ENCODE peak calls at places on chromosomes 12 and 14, in nine cellular contexts. One of them, this sample, is unnamed.

GRCh38 chr14:85254718-85255117 is 275.2 kb upstream of the FLRT2 start:
- DNase-seq in osteoblast: peak; percentile 13
- DNase-seq in GM13976: no peak
- DNase-seq in omental fat pad: no peak
- DNase-seq in PC-3: no peak
- DNase-seq in cardiac muscle cell: no peak
- DNase-seq in CD4-positive, alpha-beta T cell: no peak
- DNase-seq in HFFc6: no peak
- DNase-seq in cardiac fibroblast: no peak
- DNase-seq in this sample: no peak

GRCh38 chr14:69084023-69084422 is 68.9 kb downstream of the DCAF5 start:
- DNase-seq in HFFc6: no peak
- DNase-seq in cardiac fibroblast: no peak
- DNase-seq in cardiac muscle cell: no peak
- DNase-seq in CD4-positive, alpha-beta T cell: no peak
- DNase-seq in omental fat pad: no peak
- DNase-seq in GM13976: no peak
- DNase-seq in PC-3: no peak
- DNase-seq in osteoblast: no peak
- DNase-seq in this sample: no peak

GRCh38 chr12:106519587-106519986 is 63.2 kb upstream of the RFX4 start:
- DNase-seq in cardiac muscle cell: no peak
- DNase-seq in GM13976: no peak
- DNase-seq in cardiac fibroblast: peak; percentile 30
- DNase-seq in osteoblast: no peak
- DNase-seq in omental fat pad: no peak
- DNase-seq in PC-3: no peak
- DNase-seq in HFFc6: no peak
- DNase-seq in CD4-positive, alpha-beta T cell: no peak
- DNase-seq in this sample: no peak

GRCh38 chr14:101473045-101473729 is 88.1 kb upstream of the DIO3 start:
- DNase-seq in cardiac fibroblast: no peak
- DNase-seq in omental fat pad: peak; percentile 10
- DNase-seq in HFFc6: no peak
- DNase-seq in osteoblast: no peak
- DNase-seq in PC-3: no peak
- DNase-seq in GM13976: no peak
- DNase-seq in cardiac muscle cell: no peak
- DNase-seq in CD4-positive, alpha-beta T cell: no peak
- DNase-seq in this sample: no peak

GRCh38 chr12:48033451-48033850 is 29.2 kb upstream of the COL2A1 start:
- DNase-seq in CD4-positive, alpha-beta T cell: no peak
- DNase-seq in cardiac muscle cell: no peak
- DNase-seq in GM13976: no peak
- DNase-seq in osteoblast: no peak
- DNase-seq in PC-3: no peak
- DNase-seq in HFFc6: no peak
- DNase-seq in omental fat pad: no peak
- DNase-seq in cardiac fibroblast: no peak
- DNase-seq in this sample: no peak

GRCh38 chr12:77229640-77230442 is 164.5 kb upstream of the E2F7 start:
- DNase-seq in GM13976: no peak
- DNase-seq in PC-3: peak; percentile 6
- DNase-seq in HFFc6: no peak
- DNase-seq in CD4-positive, alpha-beta T cell: no peak
- DNase-seq in cardiac fibroblast: peak; percentile 14
- DNase-seq in omental fat pad: no peak
- DNase-seq in cardiac muscle cell: no peak
- DNase-seq in osteoblast: peak; percentile 65
- DNase-seq in this sample: no peak

GRCh38 chr14:63770187-63770807 is 42.4 kb upstream of the SGPP1 start:
- DNase-seq in HFFc6: peak; percentile 57
- DNase-seq in CD4-positive, alpha-beta T cell: peak; percentile 38
- DNase-seq in cardiac fibroblast: peak; percentile 78
- DNase-seq in cardiac muscle cell: no peak
- DNase-seq in omental fat pad: no peak
- DNase-seq in PC-3: peak; percentile 79
- DNase-seq in osteoblast: peak; percentile 81
- DNase-seq in GM13976: peak; percentile 64
- DNase-seq in this sample: no peak

GRCh38 chr12:85923767-85924331 is 49.8 kb downstream of the NTS start:
- DNase-seq in GM13976: peak; percentile 6
- DNase-seq in CD4-positive, alpha-beta T cell: no peak
- DNase-seq in osteoblast: peak; percentile 22
- DNase-seq in HFFc6: peak; percentile 31
- DNase-seq in PC-3: peak; percentile 60
- DNase-seq in cardiac muscle cell: peak; percentile 19
- DNase-seq in cardiac fibroblast: peak; percentile 70
- DNase-seq in omental fat pad: no peak
- DNase-seq in this sample: no peak

GRCh38 chr12:84785281-84785680 is 127.3 kb downstream of the SLC6A15 start:
- DNase-seq in osteoblast: no peak
- DNase-seq in HFFc6: no peak
- DNase-seq in omental fat pad: no peak
- DNase-seq in PC-3: no peak
- DNase-seq in cardiac muscle cell: peak; percentile 34
- DNase-seq in CD4-positive, alpha-beta T cell: no peak
- DNase-seq in cardiac fibroblast: no peak
- DNase-seq in GM13976: no peak
- DNase-seq in this sample: no peak

GRCh38 chr12:132622437-132623071 is 4.0 kb downstream of the P2RX2 start:
- DNase-seq in CD4-positive, alpha-beta T cell: no peak
- DNase-seq in HFFc6: peak; percentile 37
- DNase-seq in PC-3: peak; percentile 49
- DNase-seq in osteoblast: peak; percentile 100
- DNase-seq in cardiac muscle cell: no peak
- DNase-seq in cardiac fibroblast: peak; percentile 77
- DNase-seq in GM13976: no peak
- DNase-seq in omental fat pad: peak; percentile 34
- DNase-seq in this sample: no peak

GRCh38 chr12:110354172-110354780 is 49.2 kb downstream of the ANAPC7 start:
- DNase-seq in PC-3: no peak
- DNase-seq in GM13976: no peak
- DNase-seq in HFFc6: no peak
- DNase-seq in cardiac fibroblast: peak; percentile 25
- DNase-seq in cardiac muscle cell: no peak
- DNase-seq in osteoblast: no peak
- DNase-seq in CD4-positive, alpha-beta T cell: no peak
- DNase-seq in omental fat pad: no peak
- DNase-seq in this sample: no peak
- TF ChIP-seq CTCF in PC-3: no peak
- TF ChIP-seq CTCF in GM13976: no peak
- TF ChIP-seq CTCF in HFFc6: no peak
- TF ChIP-seq CTCF in cardiac fibroblast: no peak
- TF ChIP-seq CTCF in cardiac muscle cell: no peak
- TF ChIP-seq CTCF in osteoblast: no peak
- TF ChIP-seq CTCF in CD4-positive, alpha-beta T cell: no peak
- TF ChIP-seq CTCF in omental fat pad: no peak
- TF ChIP-seq CTCF in this sample: no peak

DNA sequence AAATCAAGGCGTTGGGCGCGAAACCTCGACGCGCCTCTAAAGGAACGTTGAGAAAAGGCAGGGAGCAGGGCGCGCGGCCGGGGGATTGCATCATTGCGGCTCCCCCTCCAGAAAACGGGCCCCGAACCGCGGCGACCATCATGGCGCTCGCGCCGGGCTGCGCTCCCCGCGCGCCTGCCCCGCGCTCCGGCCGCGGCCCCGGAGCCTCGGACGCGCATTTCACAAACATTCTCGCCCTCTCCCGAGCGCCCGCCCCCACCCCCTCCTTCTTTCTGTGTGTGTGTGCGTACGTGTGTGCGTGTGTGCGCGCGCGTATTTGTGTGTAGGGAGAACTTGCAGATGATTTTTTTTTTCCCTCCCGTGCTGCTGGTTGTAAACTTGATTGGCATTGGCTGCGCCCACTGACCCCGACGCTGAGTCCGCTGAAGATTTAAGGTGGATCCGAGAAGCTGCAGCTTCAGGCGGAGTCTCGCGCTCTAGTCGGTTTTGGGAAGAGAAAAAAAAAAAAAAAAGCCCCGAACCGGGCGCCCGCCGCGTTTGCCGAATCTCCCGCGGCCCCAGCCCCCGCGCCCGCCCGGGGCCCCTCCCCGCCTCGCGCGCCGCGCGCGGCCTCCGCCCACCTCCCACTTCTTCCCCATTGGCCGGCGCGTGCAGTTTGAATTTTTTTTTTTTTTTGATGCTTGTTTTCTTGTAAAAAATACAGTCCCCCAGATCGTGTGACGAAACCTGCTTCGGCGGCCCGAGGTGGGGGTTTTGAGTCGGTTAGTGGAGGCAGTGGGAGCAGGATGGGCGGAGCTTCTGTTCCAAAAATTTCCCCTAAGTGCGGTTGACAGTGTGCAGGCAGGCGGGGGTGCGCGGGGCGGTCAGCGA is 8.2 kb downstream of the CDKN1B start:
- DNase-seq in HFFc6: peak; percentile 98
- DNase-seq in cardiac fibroblast: peak; percentile 100
- DNase-seq in GM13976: peak; percentile 93
- DNase-seq in CD4-positive, alpha-beta T cell: peak; percentile 89
- DNase-seq in PC-3: peak; percentile 90
- DNase-seq in osteoblast: peak; percentile 97
- DNase-seq in omental fat pad: peak; percentile 73
- DNase-seq in cardiac muscle cell: peak; percentile 97
- DNase-seq in this sample: peak; percentile 47
- TF ChIP-seq CTCF in HFFc6: peak; percentile 26
- TF ChIP-seq CTCF in cardiac fibroblast: no peak
- TF ChIP-seq CTCF in GM13976: no peak
- TF ChIP-seq CTCF in CD4-positive, alpha-beta T cell: no peak
- TF ChIP-seq CTCF in PC-3: no peak
- TF ChIP-seq CTCF in osteoblast: no peak
- TF ChIP-seq CTCF in omental fat pad: no peak
- TF ChIP-seq CTCF in cardiac muscle cell: no peak
- TF ChIP-seq CTCF in this sample: no peak

DNA sequence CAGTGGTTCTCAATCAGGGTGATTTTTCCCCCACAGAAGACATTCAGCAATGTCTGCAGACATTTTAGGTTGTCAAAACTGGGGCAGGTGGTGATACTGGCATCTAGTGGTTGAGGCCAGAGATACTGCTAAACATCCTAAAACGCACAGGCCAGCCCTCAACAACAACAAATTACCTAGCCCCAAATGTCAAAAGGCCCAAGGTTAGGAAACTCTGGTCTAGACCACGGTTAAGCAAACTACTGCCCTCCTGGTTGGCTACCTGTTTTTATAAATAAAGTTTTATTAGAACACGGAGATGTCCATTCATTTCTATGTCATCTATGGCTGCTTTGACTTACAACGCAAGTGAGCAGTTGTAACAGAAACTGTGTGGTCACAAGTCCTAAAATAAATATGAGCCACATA is 186.7 kb downstream of the EFCAB11 start:
- DNase-seq in cardiac muscle cell: peak; percentile 35
- DNase-seq in PC-3: peak; percentile 67
- DNase-seq in HFFc6: peak; percentile 37
- DNase-seq in omental fat pad: no peak
- DNase-seq in CD4-positive, alpha-beta T cell: peak; percentile 51
- DNase-seq in GM13976: peak; percentile 43
- DNase-seq in osteoblast: no peak
- DNase-seq in cardiac fibroblast: peak; percentile 78
- DNase-seq in this sample: no peak
- TF ChIP-seq CTCF in cardiac muscle cell: peak; percentile 79
- TF ChIP-seq CTCF in PC-3: peak; percentile 79
- TF ChIP-seq CTCF in HFFc6: peak; percentile 87
- TF ChIP-seq CTCF in omental fat pad: no peak
- TF ChIP-seq CTCF in CD4-positive, alpha-beta T cell: peak; percentile 82
- TF ChIP-seq CTCF in GM13976: peak; percentile 48
- TF ChIP-seq CTCF in osteoblast: peak; percentile 80
- TF ChIP-seq CTCF in cardiac fibroblast: peak; percentile 82
- TF ChIP-seq CTCF in this sample: peak; percentile 32

DNA sequence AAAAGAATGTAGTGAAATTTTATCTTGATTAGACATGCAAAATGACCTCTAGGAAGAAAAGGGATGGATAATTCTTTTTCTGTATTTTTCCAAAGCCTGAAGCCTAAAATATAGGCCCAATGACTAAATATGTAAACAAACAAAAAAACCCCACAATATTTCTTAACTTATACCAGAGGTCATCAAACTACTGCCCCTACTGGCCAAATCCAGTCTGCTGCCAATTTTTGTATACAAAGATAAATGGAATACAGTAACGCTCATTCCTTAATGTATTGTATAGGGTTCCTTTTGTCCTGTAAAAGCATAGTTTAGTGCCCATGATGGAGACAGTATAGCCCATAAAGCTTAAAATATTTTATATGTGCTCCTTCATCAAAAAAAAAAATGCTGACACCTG is 145.7 kb upstream of the ALG10 start:
- DNase-seq in HFFc6: no peak
- DNase-seq in omental fat pad: no peak
- DNase-seq in cardiac fibroblast: no peak
- DNase-seq in cardiac muscle cell: no peak
- DNase-seq in PC-3: peak; percentile 61
- DNase-seq in osteoblast: no peak
- DNase-seq in GM13976: no peak
- DNase-seq in CD4-positive, alpha-beta T cell: no peak
- DNase-seq in this sample: no peak
- TF ChIP-seq CTCF in HFFc6: peak; percentile 38
- TF ChIP-seq CTCF in omental fat pad: no peak
- TF ChIP-seq CTCF in cardiac fibroblast: no peak
- TF ChIP-seq CTCF in cardiac muscle cell: no peak
- TF ChIP-seq CTCF in PC-3: peak; percentile 61
- TF ChIP-seq CTCF in osteoblast: no peak
- TF ChIP-seq CTCF in GM13976: no peak
- TF ChIP-seq CTCF in CD4-positive, alpha-beta T cell: no peak
- TF ChIP-seq CTCF in this sample: no peak

This sample was measured in D721Med.